ENCODE peak calls at places on chromosomes 13 and 19, in nine cellular contexts. F is spleen, B is breast epithelium, N is Peyer's patch, W is IMR-90, E is transverse colon, V is K562, S is body of pancreas, J is GM12891. T is an unnamed sample.
A peak's percentile ranks its signal among the peaks of the same experiment; 100 is the strongest.

GRCh38 chr13:113856716-113857065 is 7.2 kb downstream of the GAS6 start:
- DNase-seq in F (no peak), B (peak; percentile 18), N (no peak), W (peak; percentile 78), E (peak; percentile 55), V (no peak), S (peak; percentile 10), J (no peak), T (peak; percentile 94)

GRCh38 chr13:73603646-73604045 is 530.6 kb downstream of the KLF12 start:
- DNase-seq in F (no peak), B (no peak), N (no peak), W (no peak), E (no peak), V (no peak), S (no peak), J (no peak), T (no peak)

GRCh38 chr19:9875796-9876195 is 40.7 kb downstream of the PIN1 start:
- DNase-seq in F (no peak), B (no peak), N (no peak), W (no peak), E (no peak), V (no peak), S (no peak), J (no peak), T (no peak)

GRCh38 chr19:13154241-13154778 is 4.1 kb downstream of the IER2 start:
- DNase-seq in F (peak; percentile 97), B (peak; percentile 96), N (peak; percentile 96), W (peak; percentile 95), E (peak; percentile 93), V (peak; percentile 68), S (peak; percentile 88), J (no peak), T (no peak)

GRCh38 chr19:48638831-48639381 is 1.7 kb upstream of the DBP start:
- DNase-seq in F (peak; percentile 87), B (peak; percentile 39), N (no peak), W (no peak), E (peak; percentile 24), V (peak; percentile 88), S (peak; percentile 38), J (no peak), T (no peak)

GRCh38 chr13:112603641-112604220 is 15.8 kb upstream of the TUBGCP3 start:
- DNase-seq in F (no peak), B (no peak), N (no peak), W (peak; percentile 31), E (no peak), V (no peak), S (no peak), J (no peak), T (no peak)

GRCh38 chr19:33797821-33798633 is 1.4 kb downstream of the KCTD15 start:
- DNase-seq in F (no peak), B (no peak), N (peak; percentile 64), W (peak; percentile 33), E (peak; percentile 73), V (peak; percentile 84), S (peak; percentile 63), J (no peak), T (no peak)

GRCh38 chr19:10878253-10878652 is 6.9 kb downstream of the CARM1 start:
- DNase-seq in F (no peak), B (no peak), N (no peak), W (no peak), E (no peak), V (no peak), S (no peak), J (no peak), T (no peak)

GRCh38 chr13:113641426-113641825 is 16.6 kb downstream of the ATP4B start:
- DNase-seq in F (peak; percentile 37), B (no peak), N (peak; percentile 33), W (no peak), E (peak; percentile 3), V (no peak), S (no peak), J (no peak), T (no peak)

GRCh38 chr19:18102916-18103542 is 5.5 kb downstream of the MAST3 start:
- DNase-seq in F (no peak), B (no peak), N (no peak), W (no peak), E (no peak), V (no peak), S (no peak), J (no peak), T (no peak)

GRCh38 chr19:33427801-33428626 is 54.5 kb downstream of the CEBPG start:
- DNase-seq in F (peak; percentile 48), B (no peak), N (no peak), W (no peak), E (no peak), V (no peak), S (no peak), J (no peak), T (no peak)

GRCh38 chr19:42683917-42684513 is 56.3 kb downstream of the PSG3 start:
- DNase-seq in F (no peak), B (no peak), N (peak; percentile 48), W (peak; percentile 31), E (no peak), V (peak; percentile 25), S (no peak), J (no peak), T (no peak)

GRCh38 chr19:3366761-3367571 is 583 bp downstream of the NFIC start:
- DNase-seq in F (peak; percentile 84), B (no peak), N (no peak), W (no peak), E (peak; percentile 54), V (peak; percentile 81), S (peak; percentile 70), J (no peak), T (no peak)

GRCh38 chr13:44431150-44431549 is 57.5 kb downstream of the SERP2 start:
- DNase-seq in F (no peak), B (no peak), N (peak; percentile 82), W (no peak), E (peak; percentile 66), V (no peak), S (peak; percentile 42), J (no peak), T (no peak)

GRCh38 chr19:49876422-49877019 is 634 bp downstream of the AKT1S1 start:
- DNase-seq in F (peak; percentile 98), B (peak; percentile 99), N (peak; percentile 99), W (peak; percentile 99), E (peak; percentile 98), V (peak; percentile 85), S (peak; percentile 98), J (peak; percentile 66), T (peak; percentile 65)
- TF ChIP-seq POLR2A in F (no peak), B (no peak), N (peak; percentile 20), W (no peak), E (peak; percentile 55), V (peak; percentile 44), S (peak; percentile 29), J (peak; percentile 70), T (peak; percentile 76)

GRCh38 chr19:4454952-4455738 is 2.4 kb downstream of the UBXN6 start:
- DNase-seq in F (no peak), B (no peak), N (no peak), W (peak; percentile 62), E (no peak), V (peak; percentile 90), S (no peak), J (peak; percentile 6), T (no peak)
- TF ChIP-seq POLR2A in F (no peak), B (no peak), N (no peak), W (no peak), E (no peak), V (no peak), S (no peak), J (no peak), T (no peak)

GRCh38 chr19:40671404-40671803 is 19.0 kb downstream of the NUMBL start:
- DNase-seq in F (peak; percentile 22), B (peak; percentile 81), N (no peak), W (no peak), E (no peak), V (no peak), S (no peak), J (no peak), T (no peak)
- TF ChIP-seq POLR2A in F (no peak), B (no peak), N (no peak), W (no peak), E (no peak), V (no peak), S (no peak), J (no peak), T (no peak)

GRCh38 chr19:2049741-2050348 is 1.2 kb downstream of the MKNK2 start:
- DNase-seq in F (peak; percentile 96), B (peak; percentile 90), N (peak; percentile 95), W (peak; percentile 61), E (peak; percentile 90), V (peak; percentile 42), S (peak; percentile 95), J (no peak), T (peak; percentile 77)

GRCh38 chr19:2047449-2048103 is 3.5 kb downstream of the MKNK2 start:
- DNase-seq in F (peak; percentile 79), B (no peak), N (peak; percentile 87), W (no peak), E (peak; percentile 57), V (no peak), S (peak; percentile 87), J (no peak), T (peak; percentile 75)

GRCh38 chr19:2048959-2049740 is 1.9 kb downstream of the MKNK2 start:
- DNase-seq in F (peak; percentile 86), B (peak; percentile 68), N (peak; percentile 57), W (no peak), E (no peak), V (no peak), S (peak; percentile 32), J (no peak), T (no peak)

GRCh38 chr19:2047076-2047448 is 4.0 kb downstream of the MKNK2 start:
- DNase-seq in F (no peak), B (no peak), N (no peak), W (no peak), E (no peak), V (no peak), S (no peak), J (no peak), T (no peak)

DNA sequence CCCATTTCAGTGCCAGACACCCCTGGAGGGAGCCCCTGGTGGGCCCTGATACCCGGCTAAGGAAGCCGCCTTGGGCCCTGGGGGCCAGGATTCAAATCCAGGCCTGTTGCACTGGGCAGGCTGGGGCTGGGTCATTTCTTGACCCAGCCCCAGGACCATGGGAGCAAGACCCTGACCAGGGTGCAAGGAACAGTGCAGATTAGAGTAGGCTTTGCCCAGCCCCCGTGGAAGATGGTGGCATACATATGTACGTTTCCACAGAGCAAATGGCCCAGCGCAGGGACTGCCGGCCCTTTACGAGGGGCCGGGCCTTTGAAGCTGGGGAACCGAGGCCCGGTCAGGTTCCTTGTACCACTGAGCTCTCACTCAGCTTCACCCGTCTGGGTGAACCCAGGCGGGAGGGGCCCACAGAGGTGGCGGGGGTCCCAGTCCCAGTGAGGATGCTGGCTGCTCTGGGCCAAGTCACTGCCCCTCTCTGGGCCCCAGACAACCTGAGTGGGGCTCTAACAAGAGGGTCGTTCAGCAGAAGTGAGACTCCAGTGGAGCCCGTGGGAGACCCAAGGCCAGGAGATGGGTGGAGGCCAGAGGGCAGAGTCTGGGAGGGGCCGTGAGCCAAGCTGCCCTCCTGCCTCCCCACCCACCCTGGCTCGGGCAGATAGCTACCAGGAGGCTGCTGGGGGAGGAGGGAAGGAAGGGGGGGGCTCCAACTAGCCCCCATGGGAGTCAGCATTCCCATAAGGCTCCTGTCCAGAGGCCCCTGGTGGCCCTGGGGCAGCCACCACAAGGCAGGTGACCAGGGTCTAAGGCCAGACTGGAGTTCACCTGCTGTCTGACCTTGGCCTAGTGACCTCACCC is 2.7 kb downstream of the MKNK2 start:
- DNase-seq in F (peak; percentile 80), B (no peak), N (peak; percentile 51), W (no peak), E (no peak), V (no peak), S (peak; percentile 34), J (no peak), T (no peak)
- TF ChIP-seq POLR2A in F (no peak), B (no peak), N (no peak), W (no peak), E (no peak), V (no peak), S (no peak), J (no peak), T (no peak)

T was measured in H54.